ENCODE peak calls at places on chromosomes 3 and 15, in four cellular contexts. K is neural crest cell; E is pancreas; G is stimulated activated CD8-positive, alpha-beta memory T cell treated with anti-CD3 and anti-CD28 coated beads, Interleukin-2, amount 100 ng/mL, for 1 hour. T is an unnamed sample.

GRCh38 chr15:36334059-36334458 is 245.4 kb upstream of the CDIN1 start:
- DNase-seq in K (no peak), E (no peak), G (no peak), T (no peak)

GRCh38 chr3:50316657-50317242 is 5.8 kb downstream of the HYAL2 start:
- DNase-seq in K (no peak), E (no peak), G (peak), T (peak)

GRCh38 chr15:32823750-32824149 is 105.9 kb downstream of the GREM1 start:
- DNase-seq in K (no peak), E (no peak), G (no peak), T (no peak)

GRCh38 chr15:78212546-78213424 is 21.6 kb downstream of the ACSBG1 start:
- DNase-seq in K (no peak), E (peak), G (no peak), T (peak)

GRCh38 chr3:112395166-112395894 is 62.4 kb downstream of the CD200 start:
- DNase-seq in K (no peak), E (no peak), G (no peak), T (no peak)

GRCh38 chr3:146280859-146281258 is 30.0 kb upstream of the PLSCR4 start:
- DNase-seq in K (no peak), E (no peak), G (no peak), T (no peak)

GRCh38 chr3:97425002-97425401 is 339.6 kb upstream of the ARL6 start:
- DNase-seq in K (no peak), E (no peak), G (no peak), T (no peak)

GRCh38 chr3:55002416-55002930 is 74.6 kb upstream of the LRTM1 start:
- DNase-seq in K (no peak), E (no peak), G (no peak), T (no peak)

GRCh38 chr15:20272422-20273184 is 269.0 kb downstream of the GOLGA6L6 start:
- DNase-seq in K (no peak), E (no peak), G (no peak), T (no peak)

GRCh38 chr15:82934100-82934880 is 18.2 kb downstream of the HOMER2 start:
- DNase-seq in K (no peak), E (peak), G (no peak), T (no peak)

GRCh38 chr15:41988896-41989572 is 16.7 kb upstream of the EHD4 start:
- DNase-seq in K (no peak), E (no peak), G (no peak), T (no peak)

GRCh38 chr15:85031086-85031943 is 49.7 kb downstream of the PDE8A start:
- DNase-seq in K (no peak), E (no peak), G (no peak), T (no peak)

GRCh38 chr3:136343873-136344281 is 93.7 kb downstream of the PCCB start:
- DNase-seq in K (no peak), E (peak), G (no peak), T (peak)

GRCh38 chr3:131535131-131535530 is 32.4 kb upstream of the MRPL3 start:
- DNase-seq in K (no peak), E (no peak), G (no peak), T (no peak)

GRCh38 chr15:101091080-101092017 is 160.5 kb downstream of the CHSY1 start:
- DNase-seq in K (peak), E (no peak), G (no peak), T (no peak)

GRCh38 chr3:74390121-74390870 is 224.2 kb downstream of the CNTN3 start:
- DNase-seq in K (no peak), E (no peak), G (no peak), T (no peak)

GRCh38 chr3:162122405-162122804 is 625.8 kb downstream of the OTOL1 start:
- DNase-seq in K (no peak), E (no peak), G (no peak), T (no peak)

GRCh38 chr15:49423906-49424520 is 971 bp downstream of the FGF7 start:
- DNase-seq in K (no peak), E (no peak), G (no peak), T (no peak)

GRCh38 chr3:169772530-169772950 is 656 bp upstream of the MYNN start:
- DNase-seq in K (peak), E (peak), G (peak), T (peak)

GRCh38 chr3:22269827-22270226 is 518.8 kb upstream of the ZNF385D start:
- DNase-seq in K (no peak), E (no peak), G (no peak), T (no peak)

GRCh38 chr15:48897144-48897814 is 19.3 kb downstream of the EID1 start:
- DNase-seq in K (peak), E (no peak), G (no peak), T (no peak)

GRCh38 chr15:82129769-82130168 is 84.0 kb upstream of the MEX3B start:
- DNase-seq in K (no peak), E (no peak), G (no peak), T (no peak)

GRCh38 chr15:63488432-63488910 is 15.9 kb upstream of the USP3 start:
- DNase-seq in K (no peak), E (no peak), G (no peak), T (no peak)

GRCh38 chr15:75673426-75674247 is 25.9 kb downstream of the SNX33 start:
- DNase-seq in K (no peak), E (no peak), G (no peak), T (peak)

GRCh38 chr3:128549283-128550112 is 56.5 kb upstream of the GATA2 start:
- DNase-seq in K (no peak), E (peak), G (no peak), T (no peak)

GRCh38 chr3:7650466-7650865 is 789.6 kb downstream of the GRM7 start:
- DNase-seq in K (no peak), E (no peak), G (no peak), T (no peak)

GRCh38 chr15:35506272-35506870 is 39.6 kb downstream of the DPH6 start:
- DNase-seq in K (no peak), E (no peak), G (no peak), T (no peak)

GRCh38 chr15:89150762-89151305 is 62.6 kb downstream of the ABHD2 start:
- DNase-seq in K (no peak), E (peak), G (no peak), T (no peak)

GRCh38 chr3:155326249-155326648 is 32.8 kb upstream of the STRIT1 start:
- DNase-seq in K (no peak), E (no peak), G (no peak), T (no peak)

GRCh38 chr3:184777566-184778356 is 34.2 kb upstream of the VPS8 start:
- DNase-seq in K (peak), E (peak), G (peak), T (peak)

GRCh38 chr3:19348929-19349564 is 200.7 kb downstream of the KCNH8 start:
- DNase-seq in K (no peak), E (no peak), G (no peak), T (no peak)

GRCh38 chr3:24315342-24315741 is 179.3 kb downstream of the THRB start:
- DNase-seq in K (no peak), E (no peak), G (no peak), T (no peak)

GRCh38 chr3:173825731-173826130 is 428.2 kb downstream of the NLGN1 start:
- DNase-seq in K (no peak), E (no peak), G (no peak), T (no peak)

GRCh38 chr3:14879161-14879888 is 60.6 kb downstream of the FGD5 start:
- DNase-seq in K (no peak), E (no peak), G (no peak), T (peak)

GRCh38 chr3:31615071-31615875 is 82.5 kb downstream of the STT3B start:
- DNase-seq in K (no peak), E (no peak), G (no peak), T (no peak)

GRCh38 chr3:165713479-165713878 is 123.7 kb downstream of the BCHE start:
- DNase-seq in K (no peak), E (no peak), G (no peak), T (no peak)

GRCh38 chr3:18740631-18741583 is 315.8 kb upstream of the SATB1 start:
- DNase-seq in K (no peak), E (no peak), G (peak), T (peak)

GRCh38 chr3:194539498-194539897 is 52.7 kb upstream of the ATP13A3 start:
- DNase-seq in K (no peak), E (no peak), G (no peak), T (no peak)

GRCh38 chr3:184604039-184604955 is 42.7 kb downstream of the EPHB3 start:
- DNase-seq in K (peak), E (peak), G (no peak), T (peak)